ENCODE peak calls at places on chromosome 10, in six cellular contexts. W is kidney, J is AG09309, Z is lung, C is GM12865, T is tibial artery. D is an unnamed sample.

GRCh38 chr10:91700273-91700672 is 67.4 kb upstream of the PPP1R3C start:
- DNase-seq in W (no peak), J (no peak), Z (no peak), C (no peak), T (peak; percentile 70), D (no peak)

GRCh38 chr10:35739998-35740397 is 97.9 kb upstream of the FZD8 start:
- DNase-seq in W (no peak), J (no peak), Z (no peak), C (no peak), T (no peak), D (no peak)

GRCh38 chr10:99733366-99733765 is 1.3 kb downstream of the CUTC start:
- DNase-seq in W (no peak), J (no peak), Z (peak; percentile 56), C (peak; percentile 5), T (no peak), D (no peak)

GRCh38 chr10:125093199-125093841 is 67.0 kb downstream of the CTBP2 start:
- DNase-seq in W (peak; percentile 79), J (no peak), Z (no peak), C (no peak), T (peak; percentile 89), D (no peak)

GRCh38 chr10:126349096-126349495 is 39.2 kb downstream of the ADAM12 start:
- DNase-seq in W (no peak), J (no peak), Z (no peak), C (no peak), T (no peak), D (no peak)

GRCh38 chr10:63120554-63120953 is 12.6 kb upstream of the NRBF2 start:
- DNase-seq in W (no peak), J (peak; percentile 87), Z (no peak), C (no peak), T (no peak), D (no peak)

GRCh38 chr10:83166344-83166743 is 973.0 kb upstream of the GHITM start:
- DNase-seq in W (no peak), J (no peak), Z (no peak), C (peak; percentile 36), T (no peak), D (peak; percentile 51)

GRCh38 chr10:10222288-10222945 is 795.3 kb upstream of the CELF2 start:
- DNase-seq in W (no peak), J (no peak), Z (no peak), C (no peak), T (no peak), D (no peak)

GRCh38 chr10:102555781-102556328 is 52.1 kb downstream of the SUFU start:
- DNase-seq in W (no peak), J (no peak), Z (no peak), C (no peak), T (peak; percentile 33), D (no peak)

GRCh38 chr10:43166207-43166878 is 28.1 kb downstream of the CSGALNACT2 start:
- DNase-seq in W (no peak), J (no peak), Z (no peak), C (peak; percentile 14), T (no peak), D (no peak)

GRCh38 chr10:43172645-43173044 is 34.4 kb downstream of the CSGALNACT2 start:
- DNase-seq in W (no peak), J (no peak), Z (no peak), C (peak; percentile 22), T (no peak), D (no peak)

GRCh38 chr10:43170491-43170890 is 32.2 kb downstream of the CSGALNACT2 start:
- DNase-seq in W (no peak), J (no peak), Z (no peak), C (no peak), T (no peak), D (peak; percentile 18)

GRCh38 chr10:43162604-43163003 is 24.4 kb downstream of the CSGALNACT2 start:
- DNase-seq in W (no peak), J (no peak), Z (no peak), C (no peak), T (no peak), D (no peak)

DNA sequence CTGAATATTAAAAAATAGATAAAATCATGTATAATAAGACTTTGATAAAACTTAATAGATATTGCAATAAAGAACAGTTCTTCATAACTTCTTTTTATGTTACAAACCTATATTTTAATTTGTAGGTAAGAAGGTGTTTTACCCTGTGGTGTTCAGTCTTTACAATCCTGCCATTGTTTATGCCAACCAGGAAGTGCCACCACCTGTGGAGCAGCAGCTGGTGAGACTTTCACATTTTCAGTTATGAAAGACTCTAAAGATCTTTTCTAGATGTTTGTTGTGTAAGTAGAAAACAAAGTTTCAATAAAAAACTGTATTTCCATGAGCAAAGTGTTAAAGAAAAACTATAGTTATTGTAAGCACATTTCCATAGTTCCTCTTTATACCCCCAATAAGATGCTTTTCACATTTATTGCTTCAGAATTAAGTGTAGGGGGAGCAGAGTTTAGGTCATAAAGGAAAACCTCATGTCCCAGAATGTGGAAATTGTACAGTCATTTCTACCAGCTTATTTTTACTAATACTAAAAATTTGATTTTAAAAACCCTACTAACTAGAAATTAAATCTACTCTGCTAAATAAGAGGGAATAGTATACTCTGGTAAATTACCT is 28.7 kb downstream of the CSGALNACT2 start:
- DNase-seq in W (no peak), J (no peak), Z (no peak), C (peak; percentile 45), T (no peak), D (no peak)
- H3K4me3 ChIP-seq in W (no peak overlapping the region), J (no peak overlapping the region), Z (no peak overlapping the region), C (no peak overlapping the region), T (no peak overlapping the region), D (no peak overlapping the region)

DNA sequence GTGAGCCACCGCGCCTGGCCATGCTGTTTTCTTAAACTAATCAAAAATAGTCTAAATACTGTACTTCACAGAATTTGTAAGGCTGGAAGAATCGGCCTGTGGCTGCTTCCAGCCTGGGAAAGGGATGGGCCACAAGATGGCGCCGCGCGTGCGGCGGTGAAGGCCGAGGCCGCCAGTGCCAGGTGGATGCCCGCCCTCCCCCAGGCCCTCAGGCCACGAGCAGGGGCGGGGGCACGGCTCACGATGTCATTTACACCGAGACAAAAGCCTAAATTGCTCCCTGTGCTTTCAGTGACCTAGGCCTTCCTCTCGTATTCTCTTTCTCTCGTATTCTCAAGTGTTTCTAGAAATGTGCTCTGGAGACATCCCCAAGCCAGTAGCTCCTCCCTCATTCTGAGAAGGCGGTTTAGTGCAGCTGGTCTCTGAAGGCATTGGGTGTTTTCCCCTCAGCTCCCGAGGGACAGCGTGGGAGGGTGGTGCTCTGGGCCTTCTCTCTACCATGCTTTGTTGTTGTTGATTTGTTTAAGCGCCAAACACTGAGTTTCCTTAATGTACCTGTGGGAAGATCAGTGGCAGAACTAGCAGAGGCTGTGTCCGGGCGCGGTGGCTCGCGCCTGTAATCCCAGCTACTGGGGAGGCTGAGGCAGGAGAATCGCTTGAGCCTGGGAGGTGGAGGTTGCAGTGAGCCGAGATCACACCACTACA is 68.4 kb downstream of the CDC123 start:
- DNase-seq in W (peak; percentile 91), J (no peak), Z (peak; percentile 76), C (peak; percentile 97), T (peak; percentile 86), D (peak; percentile 94)
- H3K4me3 ChIP-seq in W (peak overlapping the region; percentile 43), J (peak overlapping the region; percentile 41), Z (no peak overlapping the region), C (peak overlapping the region; percentile 30), T (peak overlapping the region; percentile 41), D (peak overlapping the region; percentile 11)

DNA sequence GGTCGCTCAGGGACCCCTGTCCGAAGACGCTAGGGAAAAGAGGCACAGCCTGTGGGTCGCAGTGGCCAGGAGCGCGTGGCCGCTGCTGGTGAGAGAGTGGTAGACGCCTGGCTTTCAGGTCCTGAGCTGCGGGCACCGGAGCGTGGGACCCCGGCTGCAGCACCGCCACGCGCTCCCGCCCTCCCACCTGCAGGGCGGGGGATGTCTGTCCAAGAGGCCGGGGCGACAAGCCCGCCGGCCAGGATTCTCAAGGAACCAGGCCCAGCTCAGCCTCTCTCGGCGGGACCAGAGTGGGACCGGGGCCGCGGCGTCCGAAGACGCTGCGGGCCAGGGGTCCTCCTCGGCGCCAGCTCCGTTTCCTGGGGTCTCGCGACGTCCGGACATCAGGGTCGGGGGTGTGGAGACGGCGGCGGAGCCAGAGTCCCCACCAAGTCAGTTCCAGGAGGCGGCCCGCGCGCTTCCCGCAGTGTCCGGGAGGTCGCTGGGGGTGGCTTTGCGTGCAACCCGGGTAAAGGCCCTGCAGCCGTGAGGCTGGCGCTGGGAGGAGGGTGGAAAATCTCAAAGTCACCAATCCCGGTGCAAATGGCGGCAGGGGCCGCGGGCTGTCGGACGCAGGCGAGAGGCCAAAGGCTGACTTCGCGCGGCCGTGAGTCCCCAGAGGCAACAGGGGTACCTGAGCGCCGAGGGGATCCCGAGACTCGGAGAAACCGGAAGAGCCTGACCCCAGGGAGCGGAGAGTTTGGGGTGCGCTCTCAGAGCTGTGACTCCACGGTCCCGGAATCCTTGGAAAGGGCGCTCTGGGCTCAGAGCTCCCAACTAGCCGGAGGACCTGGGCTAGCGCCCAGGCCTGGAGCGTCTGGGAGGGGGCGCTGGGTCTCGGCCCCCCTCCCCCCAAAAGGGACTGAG is 5.4 kb downstream of the ZNF503 start:
- DNase-seq in W (peak; percentile 76), J (no peak), Z (peak; percentile 51), C (no peak), T (no peak), D (peak; percentile 81)
- H3K4me3 ChIP-seq in W (peak overlapping the region; percentile 70), J (peak overlapping the region; percentile 43), Z (peak overlapping the region; percentile 60), C (no peak overlapping the region), T (peak overlapping the region; percentile 40), D (peak overlapping the region; percentile 37)

GRCh38 chr10:60943372-60944158 is 420 bp downstream of the RHOBTB1 start:
- DNase-seq in W (peak; percentile 88), J (no peak), Z (peak; percentile 76), C (no peak), T (peak; percentile 81), D (peak; percentile 74)

GRCh38 chr10:60942134-60942533 is 1.9 kb downstream of the RHOBTB1 start:
- DNase-seq in W (no peak), J (no peak), Z (no peak), C (no peak), T (no peak), D (no peak)

GRCh38 chr10:60942604-60943269 is 1.2 kb downstream of the RHOBTB1 start:
- DNase-seq in W (no peak), J (no peak), Z (peak; percentile 51), C (peak; percentile 26), T (peak; percentile 70), D (no peak)

GRCh38 chr10:60944159-60944909 is at the start of gene RHOBTB1:
- DNase-seq in W (peak; percentile 93), J (no peak), Z (peak; percentile 71), C (peak; percentile 20), T (peak; percentile 91), D (peak; percentile 87)

GRCh38 chr10:60944910-60945297 is 919 bp upstream of the RHOBTB1 start:
- DNase-seq in W (no peak), J (no peak), Z (no peak), C (no peak), T (no peak), D (no peak)
- H3K4me3 ChIP-seq in W (peak overlapping the region; percentile 85), J (peak overlapping the region; percentile 96), Z (peak overlapping the region; percentile 75), C (no peak overlapping the region), T (peak overlapping the region; percentile 87), D (peak overlapping the region; percentile 61)

GRCh38 chr10:5889624-5890518 is at the start of the genes ANKRD16 and FBH1:
- DNase-seq in W (peak; percentile 100), J (peak; percentile 98), Z (peak; percentile 97), C (peak; percentile 100), T (peak; percentile 99), D (peak; percentile 99)

GRCh38 chr10:5888843-5889623 is 660 bp downstream of the ANKRD16 start:
- DNase-seq in W (peak; percentile 77), J (no peak), Z (peak; percentile 37), C (peak; percentile 61), T (peak; percentile 72), D (peak; percentile 84)

GRCh38 chr10:5887029-5887428 is 2.7 kb downstream of the ANKRD16 start:
- DNase-seq in W (no peak), J (no peak), Z (no peak), C (no peak), T (no peak), D (no peak)

GRCh38 chr10:5888352-5888751 is 1.3 kb downstream of the ANKRD16 start:
- DNase-seq in W (no peak), J (no peak), Z (no peak), C (no peak), T (peak; percentile 4), D (no peak)

GRCh38 chr10:5887641-5888040 is 2.1 kb downstream of the ANKRD16 start:
- DNase-seq in W (no peak), J (no peak), Z (no peak), C (no peak), T (peak; percentile 48), D (no peak)
- H3K4me3 ChIP-seq in W (no peak overlapping the region), J (no peak overlapping the region), Z (no peak overlapping the region), C (no peak overlapping the region), T (no peak overlapping the region), D (no peak overlapping the region)